ENCODE peak calls at places on chromosomes 11 and 22, in seven cellular contexts. H, E, L, G, D, W and B are unnamed samples.

GRCh38 chr11:130157840-130158239 is 1.7 kb upstream of the ST14 start:
- DNase-seq in H (no peak), E (no peak), L (no peak), G (no peak), D (no peak), W (no peak), B (no peak)

GRCh38 chr11:47946682-47947575 is 33.4 kb upstream of the PTPRJ start:
- DNase-seq in H (no peak), E (peak; percentile 73), L (peak; percentile 90), G (peak; percentile 86), D (peak; percentile 77), W (peak; percentile 95), B (peak; percentile 67)

GRCh38 chr22:36350751-36351594 is 36.8 kb downstream of the MYH9 start:
- DNase-seq in H (no peak), E (no peak), L (no peak), G (no peak), D (no peak), W (peak; percentile 79), B (peak; percentile 68)

GRCh38 chr11:102599642-102600261 is 25.4 kb downstream of the MMP20 start:
- DNase-seq in H (no peak), E (no peak), L (no peak), G (no peak), D (no peak), W (peak; percentile 94), B (no peak)

GRCh38 chr11:32538804-32539203 is 44.8 kb upstream of the EIF3M start:
- DNase-seq in H (no peak), E (no peak), L (no peak), G (no peak), D (no peak), W (no peak), B (no peak)

GRCh38 chr11:33636104-33636503 is 64.5 kb downstream of the C11orf91 start:
- DNase-seq in H (no peak), E (no peak), L (no peak), G (no peak), D (no peak), W (peak; percentile 77), B (no peak)

GRCh38 chr22:38205261-38206128 is 3.7 kb downstream of the MAFF start:
- DNase-seq in H (no peak), E (peak; percentile 66), L (peak; percentile 94), G (no peak), D (peak; percentile 79), W (no peak), B (peak; percentile 93)

GRCh38 chr11:8357505-8357888 is 93.8 kb upstream of the LMO1 start:
- DNase-seq in H (no peak), E (no peak), L (no peak), G (no peak), D (no peak), W (no peak), B (peak; percentile 30)

GRCh38 chr22:32644252-32645100 is 157.0 kb upstream of the TIMP3 start:
- DNase-seq in H (no peak), E (peak; percentile 50), L (peak; percentile 83), G (peak; percentile 84), D (no peak), W (no peak), B (peak; percentile 60)

GRCh38 chr22:44729391-44730012 is 22.9 kb upstream of the ARHGAP8 start:
- DNase-seq in H (peak; percentile 95), E (no peak), L (peak; percentile 84), G (no peak), D (peak; percentile 19), W (no peak), B (peak; percentile 82)

GRCh38 chr11:133955091-133955846 is 1.5 kb downstream of the IGSF9B start:
- DNase-seq in H (peak; percentile 81), E (peak; percentile 39), L (peak; percentile 96), G (no peak), D (no peak), W (no peak), B (no peak)

GRCh38 chr11:122998727-122999370 is 17.2 kb upstream of the BSX start:
- DNase-seq in H (no peak), E (no peak), L (no peak), G (no peak), D (no peak), W (no peak), B (no peak)

GRCh38 chr11:116930586-116930985 is 93.2 kb upstream of the APOA1 start:
- DNase-seq in H (no peak), E (no peak), L (no peak), G (no peak), D (no peak), W (no peak), B (no peak)

GRCh38 chr22:45587638-45588481 is 83.8 kb upstream of the ATXN10 start:
- DNase-seq in H (no peak), E (no peak), L (no peak), G (no peak), D (no peak), W (peak; percentile 40), B (no peak)

GRCh38 chr11:11163669-11164377 is 189.2 kb downstream of the CSNK2A3 start:
- DNase-seq in H (no peak), E (no peak), L (no peak), G (no peak), D (no peak), W (no peak), B (no peak)

GRCh38 chr11:1690167-1691026 is 6.6 kb upstream of the KRTAP5-6 start:
- DNase-seq in H (no peak), E (no peak), L (no peak), G (peak; percentile 49), D (no peak), W (no peak), B (no peak)

GRCh38 chr11:118241191-118242098 is 10.7 kb downstream of the MPZL3 start:
- DNase-seq in H (no peak), E (peak; percentile 43), L (no peak), G (no peak), D (no peak), W (no peak), B (no peak)

GRCh38 chr11:17511571-17511970 is 32.6 kb downstream of the USH1C start:
- DNase-seq in H (no peak), E (no peak), L (no peak), G (no peak), D (no peak), W (no peak), B (no peak)

GRCh38 chr11:19243601-19244000 is 2.9 kb upstream of the E2F8 start:
- DNase-seq in H (no peak), E (no peak), L (no peak), G (no peak), D (no peak), W (no peak), B (no peak)

GRCh38 chr22:29842740-29843139 is 4.7 kb upstream of the ASCC2 start:
- DNase-seq in H (no peak), E (no peak), L (no peak), G (no peak), D (peak; percentile 20), W (peak; percentile 88), B (no peak)

GRCh38 chr11:68903631-68904457 is at the start of the genes IGHMBP2 and MRPL21:
- DNase-seq in H (peak; percentile 95), E (peak; percentile 89), L (peak; percentile 92), G (peak; percentile 92), D (peak; percentile 73), W (peak; percentile 90), B (peak; percentile 89)

GRCh38 chr22:17924735-17925727 is 99.3 kb downstream of the MICAL3 start:
- DNase-seq in H (no peak), E (no peak), L (no peak), G (peak; percentile 45), D (no peak), W (no peak), B (no peak)

GRCh38 chr11:12473366-12473765 is 96.0 kb downstream of the PARVA start:
- DNase-seq in H (no peak), E (no peak), L (no peak), G (no peak), D (no peak), W (no peak), B (no peak)

GRCh38 chr11:79414644-79415317 is 26.0 kb downstream of the TENM4 start:
- DNase-seq in H (no peak), E (no peak), L (no peak), G (no peak), D (no peak), W (no peak), B (peak; percentile 64)

DNA sequence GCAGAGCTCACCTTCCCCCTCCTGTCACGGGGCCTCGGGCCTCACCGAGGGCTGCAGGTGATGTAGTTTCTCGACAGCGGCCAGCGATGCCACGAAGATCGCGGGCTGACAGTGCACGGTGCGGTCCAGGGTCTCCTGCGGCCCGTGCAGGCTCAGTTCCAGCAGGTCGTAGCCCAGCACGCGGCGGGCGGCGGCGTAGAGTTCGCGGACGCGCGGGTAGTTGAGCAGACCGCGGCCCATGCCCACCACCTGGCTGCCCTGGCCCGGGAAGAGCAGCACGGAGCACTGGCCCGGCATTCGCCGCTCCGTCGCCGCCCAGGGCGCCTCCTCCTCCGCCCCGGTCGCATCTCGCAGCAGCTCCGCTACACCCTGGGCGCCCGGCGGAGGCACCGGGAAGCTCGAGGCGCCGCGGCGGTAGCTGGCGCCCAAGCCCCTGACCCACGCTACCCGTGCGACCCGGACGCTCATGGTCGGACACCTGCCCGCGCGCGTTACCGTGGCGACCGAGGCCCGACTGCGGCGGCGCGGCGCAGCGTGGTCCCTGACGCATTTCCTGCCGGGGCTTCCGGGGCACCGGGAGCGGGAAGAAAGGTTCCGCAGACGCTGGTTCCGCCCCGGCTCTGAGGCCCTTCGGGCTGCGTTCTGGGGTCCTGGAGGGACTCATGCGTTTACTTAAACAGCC is at the start of gene MCAT:
- DNase-seq in H (peak; percentile 89), E (peak; percentile 90), L (peak; percentile 91), G (peak; percentile 92), D (peak; percentile 73), W (peak; percentile 74), B (peak; percentile 79)
- TF ChIP-seq EP300 in H (no peak), E (no peak), L (no peak), G (no peak), D (peak; percentile 80), W (no peak), B (no peak)

GRCh38 chr11:129055196-129055595 is 112.5 kb upstream of the TP53AIP1 start:
- DNase-seq in H (no peak), E (no peak), L (no peak), G (no peak), D (no peak), W (no peak), B (no peak)
- TF ChIP-seq CTCF in H (no peak), E (no peak), L (no peak), G (no peak), D (no peak), W (no peak), B (no peak)

GRCh38 chr11:125401746-125402145 is 94.3 kb downstream of the FEZ1 start:
- DNase-seq in H (no peak), E (no peak), L (no peak), G (no peak), D (peak; percentile 39), W (no peak), B (peak; percentile 30)
- TF ChIP-seq EP300 in H (no peak), E (no peak), L (no peak), G (no peak), D (no peak), W (no peak), B (no peak)

DNA sequence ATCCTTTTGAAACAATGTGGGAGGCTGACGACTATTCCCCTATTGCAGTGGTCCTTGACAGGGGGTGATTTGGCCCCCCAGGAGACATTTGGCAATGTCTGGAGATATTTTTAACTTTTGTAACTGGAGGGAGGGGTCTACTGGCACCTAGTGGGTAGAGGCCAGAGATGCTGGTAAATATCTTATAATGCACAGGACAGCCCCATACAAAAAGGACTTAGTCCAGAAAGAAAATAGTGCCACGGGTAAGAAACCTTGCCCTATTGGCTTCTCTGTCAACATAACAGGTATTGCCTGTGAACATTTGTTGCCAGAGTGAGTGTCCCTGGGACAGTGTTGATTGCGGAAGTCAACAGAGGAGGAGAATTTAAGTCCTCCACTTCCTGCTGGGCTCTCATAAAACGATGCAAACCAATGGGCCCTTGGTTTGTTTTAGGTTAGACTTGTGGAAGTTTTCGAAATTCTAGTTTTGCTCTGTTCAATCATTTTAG is 101.6 kb downstream of the MAML2 start:
- DNase-seq in H (no peak), E (peak; percentile 57), L (no peak), G (no peak), D (no peak), W (peak; percentile 22), B (no peak)
- TF ChIP-seq CTCF in H (peak; percentile 39), E (no peak), L (no peak), G (no peak), D (no peak), W (no peak), B (no peak)